ENCODE peak calls at places on chromosomes 4 and X, in eight cellular contexts. One of them, this sample, is unnamed.

GRCh38 chrX:110414679-110415439 is 56.2 kb downstream of the RTL9 start:
- DNase-seq in activated T-cell treated with anti-CD3 and anti-CD28 coated beads for 48 hours: no peak
- DNase-seq in GOT3: no peak
- DNase-seq in neural crest cell: no peak
- DNase-seq in activated CD8-positive, alpha-beta memory T cell treated with anti-CD3 and anti-CD28 coated beads for 48 hours: no peak
- DNase-seq in stimulated activated CD8-positive, alpha-beta memory T cell treated with anti-CD3 and anti-CD28 coated beads, Interleukin-7, amount 100 ng/mL, for 1 hour: no peak
- DNase-seq in EH: peak; percentile 85
- DNase-seq in brain microvascular endothelial cell: peak; percentile 34
- DNase-seq in this sample: no peak

GRCh38 chr4:88187766-88188165 is 29.3 kb upstream of the ABCG2 start:
- DNase-seq in neural crest cell: no peak
- DNase-seq in activated T-cell treated with anti-CD3 and anti-CD28 coated beads for 48 hours: no peak
- DNase-seq in activated CD8-positive, alpha-beta memory T cell treated with anti-CD3 and anti-CD28 coated beads for 48 hours: no peak
- DNase-seq in GOT3: no peak
- DNase-seq in brain microvascular endothelial cell: no peak
- DNase-seq in EH: peak; percentile 54
- DNase-seq in stimulated activated CD8-positive, alpha-beta memory T cell treated with anti-CD3 and anti-CD28 coated beads, Interleukin-7, amount 100 ng/mL, for 1 hour: no peak
- DNase-seq in this sample: no peak

GRCh38 chrX:40816906-40817305 is 81.6 kb upstream of the MED14 start:
- DNase-seq in neural crest cell: no peak
- DNase-seq in stimulated activated CD8-positive, alpha-beta memory T cell treated with anti-CD3 and anti-CD28 coated beads, Interleukin-7, amount 100 ng/mL, for 1 hour: no peak
- DNase-seq in brain microvascular endothelial cell: no peak
- DNase-seq in GOT3: no peak
- DNase-seq in EH: no peak
- DNase-seq in activated T-cell treated with anti-CD3 and anti-CD28 coated beads for 48 hours: no peak
- DNase-seq in activated CD8-positive, alpha-beta memory T cell treated with anti-CD3 and anti-CD28 coated beads for 48 hours: no peak
- DNase-seq in this sample: peak; percentile 57

GRCh38 chr4:48681856-48682255 is 98.2 kb downstream of the FRYL start:
- DNase-seq in GOT3: no peak
- DNase-seq in brain microvascular endothelial cell: no peak
- DNase-seq in neural crest cell: no peak
- DNase-seq in stimulated activated CD8-positive, alpha-beta memory T cell treated with anti-CD3 and anti-CD28 coated beads, Interleukin-7, amount 100 ng/mL, for 1 hour: no peak
- DNase-seq in activated T-cell treated with anti-CD3 and anti-CD28 coated beads for 48 hours: no peak
- DNase-seq in EH: peak; percentile 29
- DNase-seq in activated CD8-positive, alpha-beta memory T cell treated with anti-CD3 and anti-CD28 coated beads for 48 hours: no peak
- DNase-seq in this sample: no peak

GRCh38 chrX:51641421-51642021 is 22.8 kb upstream of the CENPVL3 start:
- DNase-seq in GOT3: no peak
- DNase-seq in brain microvascular endothelial cell: peak; percentile 32
- DNase-seq in stimulated activated CD8-positive, alpha-beta memory T cell treated with anti-CD3 and anti-CD28 coated beads, Interleukin-7, amount 100 ng/mL, for 1 hour: no peak
- DNase-seq in activated T-cell treated with anti-CD3 and anti-CD28 coated beads for 48 hours: no peak
- DNase-seq in neural crest cell: peak; percentile 13
- DNase-seq in EH: peak; percentile 56
- DNase-seq in activated CD8-positive, alpha-beta memory T cell treated with anti-CD3 and anti-CD28 coated beads for 48 hours: no peak
- DNase-seq in this sample: peak; percentile 47

GRCh38 chr4:91961504-91961903 is 342.3 kb upstream of the GRID2 start:
- DNase-seq in brain microvascular endothelial cell: no peak
- DNase-seq in activated T-cell treated with anti-CD3 and anti-CD28 coated beads for 48 hours: no peak
- DNase-seq in GOT3: no peak
- DNase-seq in neural crest cell: no peak
- DNase-seq in stimulated activated CD8-positive, alpha-beta memory T cell treated with anti-CD3 and anti-CD28 coated beads, Interleukin-7, amount 100 ng/mL, for 1 hour: no peak
- DNase-seq in activated CD8-positive, alpha-beta memory T cell treated with anti-CD3 and anti-CD28 coated beads for 48 hours: no peak
- DNase-seq in EH: no peak
- DNase-seq in this sample: no peak

GRCh38 chr4:13567125-13567524 is 22.8 kb upstream of the NKX3-2 start:
- DNase-seq in activated T-cell treated with anti-CD3 and anti-CD28 coated beads for 48 hours: no peak
- DNase-seq in stimulated activated CD8-positive, alpha-beta memory T cell treated with anti-CD3 and anti-CD28 coated beads, Interleukin-7, amount 100 ng/mL, for 1 hour: no peak
- DNase-seq in EH: no peak
- DNase-seq in activated CD8-positive, alpha-beta memory T cell treated with anti-CD3 and anti-CD28 coated beads for 48 hours: no peak
- DNase-seq in neural crest cell: no peak
- DNase-seq in GOT3: no peak
- DNase-seq in brain microvascular endothelial cell: no peak
- DNase-seq in this sample: no peak

GRCh38 chr4:6379787-6380745 is 92.3 kb downstream of the PPP2R2C start:
- DNase-seq in brain microvascular endothelial cell: no peak
- DNase-seq in GOT3: no peak
- DNase-seq in stimulated activated CD8-positive, alpha-beta memory T cell treated with anti-CD3 and anti-CD28 coated beads, Interleukin-7, amount 100 ng/mL, for 1 hour: no peak
- DNase-seq in activated T-cell treated with anti-CD3 and anti-CD28 coated beads for 48 hours: no peak
- DNase-seq in EH: no peak
- DNase-seq in activated CD8-positive, alpha-beta memory T cell treated with anti-CD3 and anti-CD28 coated beads for 48 hours: no peak
- DNase-seq in neural crest cell: no peak
- DNase-seq in this sample: no peak

GRCh38 chr4:65670331-65671031 is at the start of gene EPHA5:
- DNase-seq in neural crest cell: peak; percentile 64
- DNase-seq in brain microvascular endothelial cell: peak; percentile 93
- DNase-seq in EH: peak; percentile 65
- DNase-seq in GOT3: peak; percentile 17
- DNase-seq in stimulated activated CD8-positive, alpha-beta memory T cell treated with anti-CD3 and anti-CD28 coated beads, Interleukin-7, amount 100 ng/mL, for 1 hour: no peak
- DNase-seq in activated CD8-positive, alpha-beta memory T cell treated with anti-CD3 and anti-CD28 coated beads for 48 hours: no peak
- DNase-seq in activated T-cell treated with anti-CD3 and anti-CD28 coated beads for 48 hours: no peak
- DNase-seq in this sample: peak; percentile 65

GRCh38 chrX:150161092-150161672 is 201.9 kb upstream of the MAMLD1 start:
- DNase-seq in GOT3: no peak
- DNase-seq in brain microvascular endothelial cell: no peak
- DNase-seq in activated CD8-positive, alpha-beta memory T cell treated with anti-CD3 and anti-CD28 coated beads for 48 hours: no peak
- DNase-seq in stimulated activated CD8-positive, alpha-beta memory T cell treated with anti-CD3 and anti-CD28 coated beads, Interleukin-7, amount 100 ng/mL, for 1 hour: no peak
- DNase-seq in activated T-cell treated with anti-CD3 and anti-CD28 coated beads for 48 hours: no peak
- DNase-seq in neural crest cell: no peak
- DNase-seq in EH: peak; percentile 56
- DNase-seq in this sample: no peak

GRCh38 chrX:84168095-84168494 is 19.9 kb downstream of the RPS6KA6 start:
- DNase-seq in EH: peak; percentile 61
- DNase-seq in activated T-cell treated with anti-CD3 and anti-CD28 coated beads for 48 hours: no peak
- DNase-seq in activated CD8-positive, alpha-beta memory T cell treated with anti-CD3 and anti-CD28 coated beads for 48 hours: no peak
- DNase-seq in GOT3: no peak
- DNase-seq in neural crest cell: no peak
- DNase-seq in brain microvascular endothelial cell: no peak
- DNase-seq in stimulated activated CD8-positive, alpha-beta memory T cell treated with anti-CD3 and anti-CD28 coated beads, Interleukin-7, amount 100 ng/mL, for 1 hour: no peak
- DNase-seq in this sample: no peak

GRCh38 chr4:135316266-135316779 is 1114.7 kb upstream of the PABPC4L start:
- DNase-seq in stimulated activated CD8-positive, alpha-beta memory T cell treated with anti-CD3 and anti-CD28 coated beads, Interleukin-7, amount 100 ng/mL, for 1 hour: no peak
- DNase-seq in activated T-cell treated with anti-CD3 and anti-CD28 coated beads for 48 hours: no peak
- DNase-seq in activated CD8-positive, alpha-beta memory T cell treated with anti-CD3 and anti-CD28 coated beads for 48 hours: no peak
- DNase-seq in GOT3: no peak
- DNase-seq in brain microvascular endothelial cell: no peak
- DNase-seq in EH: no peak
- DNase-seq in neural crest cell: no peak
- DNase-seq in this sample: no peak

GRCh38 chrX:118976599-118977340 is 2.4 kb downstream of the LONRF3 start:
- DNase-seq in activated T-cell treated with anti-CD3 and anti-CD28 coated beads for 48 hours: no peak
- DNase-seq in activated CD8-positive, alpha-beta memory T cell treated with anti-CD3 and anti-CD28 coated beads for 48 hours: no peak
- DNase-seq in stimulated activated CD8-positive, alpha-beta memory T cell treated with anti-CD3 and anti-CD28 coated beads, Interleukin-7, amount 100 ng/mL, for 1 hour: no peak
- DNase-seq in brain microvascular endothelial cell: no peak
- DNase-seq in neural crest cell: no peak
- DNase-seq in GOT3: no peak
- DNase-seq in EH: peak; percentile 17
- DNase-seq in this sample: no peak

GRCh38 chrX:56788717-56789122 is 59.7 kb downstream of the NBDY start:
- DNase-seq in brain microvascular endothelial cell: no peak
- DNase-seq in stimulated activated CD8-positive, alpha-beta memory T cell treated with anti-CD3 and anti-CD28 coated beads, Interleukin-7, amount 100 ng/mL, for 1 hour: no peak
- DNase-seq in activated CD8-positive, alpha-beta memory T cell treated with anti-CD3 and anti-CD28 coated beads for 48 hours: no peak
- DNase-seq in GOT3: no peak
- DNase-seq in activated T-cell treated with anti-CD3 and anti-CD28 coated beads for 48 hours: no peak
- DNase-seq in neural crest cell: no peak
- DNase-seq in EH: no peak
- DNase-seq in this sample: no peak

GRCh38 chr4:151717909-151718613 is 42.7 kb downstream of the GATB start:
- DNase-seq in neural crest cell: no peak
- DNase-seq in brain microvascular endothelial cell: no peak
- DNase-seq in GOT3: no peak
- DNase-seq in stimulated activated CD8-positive, alpha-beta memory T cell treated with anti-CD3 and anti-CD28 coated beads, Interleukin-7, amount 100 ng/mL, for 1 hour: no peak
- DNase-seq in activated T-cell treated with anti-CD3 and anti-CD28 coated beads for 48 hours: no peak
- DNase-seq in EH: no peak
- DNase-seq in activated CD8-positive, alpha-beta memory T cell treated with anti-CD3 and anti-CD28 coated beads for 48 hours: no peak
- DNase-seq in this sample: no peak